ENCODE peak calls at places on chromosomes 16 and 17, in seven cellular contexts. V is GM12891, G is GM23338, B is spleen, D is GM12892, C is HL-60, H is stomach. S is an unnamed sample.
A peak's percentile ranks its signal among the peaks of the same experiment; 100 is the strongest.

GRCh38 chr16:1825381-1825863 is 1.2 kb downstream of the HAGH start:
- DNase-seq in H (peak; percentile 46), C (no peak), D (no peak), G (no peak), B (no peak), V (no peak), S (no peak)

GRCh38 chr17:55198690-55199370 is 65.9 kb upstream of the HLF start:
- DNase-seq in V (no peak), D (no peak), H (no peak), B (no peak), C (no peak), G (no peak), S (no peak)

GRCh38 chr16:4904108-4904941 is 32.6 kb downstream of the PPL start:
- DNase-seq in G (no peak), C (no peak), D (no peak), B (peak; percentile 44), H (no peak), V (no peak), S (no peak)

GRCh38 chr17:30351730-30352129 is 17.9 kb upstream of the TMIGD1 start:
- DNase-seq in C (peak; percentile 60), V (no peak), G (no peak), H (no peak), B (no peak), D (no peak), S (no peak)

GRCh38 chr16:471353-472198 is 46.1 kb downstream of the RAB11FIP3 start:
- DNase-seq in V (no peak), D (no peak), H (no peak), G (peak; percentile 76), C (no peak), B (no peak), S (no peak)

GRCh38 chr16:51852892-51853291 is 694.1 kb downstream of the TOX3 start:
- DNase-seq in D (no peak), V (no peak), B (no peak), H (no peak), C (no peak), G (no peak), S (no peak)

GRCh38 chr17:77867308-77867781 is 91.2 kb upstream of the TNRC6C start:
- DNase-seq in B (peak; percentile 74), G (no peak), V (no peak), C (no peak), H (no peak), D (no peak), S (no peak)

GRCh38 chr17:79919164-79919585 is 79.9 kb upstream of the CBX4 start:
- DNase-seq in C (no peak), B (peak; percentile 90), G (peak; percentile 0), D (no peak), H (peak; percentile 99), V (no peak), S (no peak)

GRCh38 chr17:65472602-65473001 is 88.8 kb downstream of the AXIN2 start:
- DNase-seq in D (no peak), B (no peak), V (no peak), H (no peak), C (no peak), G (no peak), S (no peak)

GRCh38 chr16:66399031-66399430 is 28.1 kb upstream of the BEAN1 start:
- DNase-seq in H (no peak), V (no peak), B (no peak), D (no peak), G (no peak), C (no peak), S (no peak)

GRCh38 chr16:82192665-82193064 is 22.6 kb upstream of the MPHOSPH6 start:
- DNase-seq in C (peak; percentile 72), G (no peak), D (no peak), B (no peak), V (no peak), H (no peak), S (no peak)

GRCh38 chr17:62700964-62701705 is 73.7 kb downstream of the MRC2 start:
- DNase-seq in D (no peak), V (no peak), C (no peak), B (peak; percentile 54), H (no peak), G (no peak), S (no peak)

GRCh38 chr17:66200685-66201092 is 8.8 kb upstream of the CEP112 start:
- DNase-seq in B (no peak), H (peak; percentile 59), V (no peak), C (peak; percentile 64), G (peak; percentile 80), D (no peak), S (no peak)

GRCh38 chr17:8503368-8503767 is 67.7 kb downstream of the NDEL1 start:
- DNase-seq in H (no peak), C (no peak), B (no peak), D (no peak), V (no peak), G (no peak), S (no peak)

GRCh38 chr17:80220709-80221215 is 535 bp downstream of the SLC26A11 start:
- DNase-seq in H (no peak), V (peak; percentile 52), D (no peak), C (no peak), G (peak; percentile 43), B (no peak), S (no peak)

GRCh38 chr16:86292171-86292775 is 218.1 kb upstream of the FOXF1 start:
- DNase-seq in G (no peak), B (no peak), H (no peak), D (no peak), V (no peak), C (no peak), S (no peak)

GRCh38 chr17:20242271-20242670 is 225.1 kb downstream of the LGALS9B start:
- DNase-seq in H (no peak), C (no peak), D (no peak), G (no peak), B (no peak), V (no peak), S (no peak)

GRCh38 chr17:59361916-59362810 is 30.7 kb downstream of the YPEL2 start:
- DNase-seq in G (no peak), B (no peak), D (no peak), H (no peak), C (no peak), V (no peak), S (no peak)

GRCh38 chr16:1613240-1613639 is 1.1 kb downstream of the CRAMP1 start:
- DNase-seq in B (no peak), C (no peak), V (no peak), G (peak; percentile 32), H (no peak), D (no peak), S (no peak)

GRCh38 chr17:5950871-5951270 is 119.3 kb upstream of the WSCD1 start:
- DNase-seq in D (no peak), B (no peak), C (no peak), H (no peak), V (no peak), G (no peak), S (no peak)

GRCh38 chr16:70454221-70455034 is at the start of gene FCSK:
- DNase-seq in V (peak; percentile 86), B (peak; percentile 93), C (peak; percentile 42), G (peak; percentile 93), H (peak; percentile 64), D (peak; percentile 85), S (no peak)

GRCh38 chr17:4708436-4708835 is 2.0 kb upstream of the ARRB2 start:
- DNase-seq in V (no peak), B (no peak), H (no peak), C (no peak), G (peak; percentile 80), D (no peak), S (no peak)
- TF ChIP-seq POLR2AphosphoS5 in V (peak; percentile 22), B (no peak), H (no peak), C (no peak), G (peak; percentile 71), D (peak; percentile 37), S (no peak)

DNA sequence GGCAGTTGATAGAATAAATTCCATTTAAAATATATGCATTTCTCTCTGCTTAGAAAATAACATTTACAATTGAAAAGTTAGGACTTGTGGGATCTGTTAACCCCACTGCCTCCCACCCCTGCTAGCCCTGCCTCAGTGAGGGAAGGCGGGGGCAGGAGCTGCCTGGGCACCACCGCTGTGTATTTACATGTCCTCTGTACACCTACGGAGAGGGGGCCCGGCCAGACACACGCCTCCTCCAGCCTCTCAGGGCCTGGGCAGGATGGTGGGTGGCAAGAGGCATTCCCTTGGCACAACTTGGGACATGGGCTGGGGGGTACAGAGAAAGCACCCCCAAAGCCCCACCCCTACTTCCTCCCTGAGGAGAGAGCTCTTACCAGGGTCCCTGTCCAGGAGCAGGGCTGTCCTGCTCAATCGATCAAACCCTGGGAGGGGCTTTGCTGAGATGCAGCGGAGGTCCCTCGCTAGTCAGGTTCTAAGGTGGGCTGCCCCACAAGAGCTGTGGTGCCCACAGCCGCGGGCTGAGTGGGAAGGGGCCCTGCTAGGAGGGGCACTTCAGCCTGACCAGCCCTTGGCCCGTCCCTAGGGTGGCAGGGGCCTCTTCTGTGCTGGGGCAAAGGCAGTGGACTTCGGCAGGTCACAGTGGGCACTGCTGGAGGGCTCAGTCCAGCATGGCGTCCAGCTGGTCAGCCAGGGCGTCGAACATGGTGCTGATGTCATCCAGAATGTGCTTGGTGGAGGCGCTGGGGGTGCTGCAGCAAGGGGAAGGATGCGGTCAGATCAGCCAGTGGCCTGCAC is 14.7 kb downstream of the CASKIN2 start:
- DNase-seq in G (no peak), H (no peak), C (no peak), V (no peak), D (no peak), B (peak; percentile 61), S (no peak)
- TF ChIP-seq POLR2AphosphoS5 in G (no peak), H (no peak), C (no peak), V (no peak), D (no peak), B (no peak), S (no peak)

DNA sequence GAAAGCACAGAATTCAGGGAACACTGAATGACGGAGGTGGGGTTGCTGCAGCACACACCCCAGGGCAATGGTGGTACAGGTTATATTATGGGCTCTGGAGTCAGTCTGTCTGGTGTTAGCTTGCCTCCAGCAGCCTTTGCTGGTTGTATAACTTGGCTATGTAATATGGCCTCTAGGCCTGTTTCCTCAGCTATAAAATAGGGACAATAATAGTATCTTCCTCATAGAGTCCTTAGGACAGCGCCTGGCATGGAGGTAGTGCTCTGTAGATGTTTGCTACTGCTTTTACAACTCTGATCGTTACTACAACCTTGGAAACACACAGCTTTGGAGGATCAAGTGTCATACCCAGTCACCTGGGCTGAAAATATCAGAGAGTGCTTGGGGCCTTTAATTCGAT is 31.5 kb downstream of the GTF3C1 start:
- DNase-seq in C (no peak), G (no peak), V (no peak), H (no peak), B (no peak), D (no peak), S (no peak)
- TF ChIP-seq POLR2AphosphoS5 in C (no peak), G (no peak), V (no peak), H (no peak), B (no peak), D (no peak), S (no peak)

GRCh38 chr17:1650731-1651558 is 1.3 kb upstream of the RILP start:
- DNase-seq in H (no peak), B (peak; percentile 73), V (no peak), G (no peak), D (no peak), C (no peak), S (no peak)

GRCh38 chr17:1647802-1648581 is 1.7 kb downstream of the RILP start:
- DNase-seq in G (peak; percentile 83), V (no peak), B (no peak), D (no peak), C (no peak), H (peak; percentile 44), S (no peak)

GRCh38 chr17:1649844-1650409 is at the start of gene RILP:
- DNase-seq in D (peak; percentile 41), C (no peak), V (no peak), H (peak; percentile 95), B (peak; percentile 93), G (peak; percentile 69), S (peak; percentile 95)

GRCh38 chr17:1649116-1649843 is 386 bp downstream of the RILP start:
- DNase-seq in H (peak; percentile 83), C (no peak), D (peak; percentile 83), B (peak; percentile 97), G (peak; percentile 82), V (peak; percentile 82), S (no peak)

GRCh38 chr17:1648582-1649115 is 1.0 kb downstream of the RILP start:
- DNase-seq in H (peak; percentile 97), C (peak; percentile 75), D (peak; percentile 93), G (peak; percentile 92), V (peak; percentile 95), B (peak; percentile 100), S (no peak)
- TF ChIP-seq POLR2AphosphoS5 in H (no peak), C (no peak), D (no peak), G (peak; percentile 20), V (no peak), B (peak; percentile 71), S (no peak)

S was measured in vagina.